ENCODE peak calls at places on chromosomes 1 and 21, in six cellular contexts. One of them, this sample, is unnamed.

GRCh38 chr1:226723640-226724532 is 15.2 kb downstream of the ITPKB start:
- DNase-seq in CD4-positive, alpha-beta T cell: no peak
- DNase-seq in T-helper 9 cell: no peak
- DNase-seq in GM18507: no peak
- DNase-seq in kidney glomerular epithelial cell: no peak
- DNase-seq in Caki2: peak
- DNase-seq in this sample: no peak

GRCh38 chr1:226656601-226657277 is 82.3 kb downstream of the ITPKB start:
- DNase-seq in T-helper 9 cell: no peak
- DNase-seq in CD4-positive, alpha-beta T cell: peak
- DNase-seq in Caki2: no peak
- DNase-seq in kidney glomerular epithelial cell: no peak
- DNase-seq in GM18507: no peak
- DNase-seq in this sample: peak

GRCh38 chr1:156114919-156115513 is 505 bp downstream of the LMNA start:
- DNase-seq in GM18507: no peak
- DNase-seq in CD4-positive, alpha-beta T cell: no peak
- DNase-seq in T-helper 9 cell: peak
- DNase-seq in kidney glomerular epithelial cell: no peak
- DNase-seq in Caki2: peak
- DNase-seq in this sample: no peak

GRCh38 chr1:12184008-12184681 is 17.4 kb downstream of the TNFRSF1B start:
- DNase-seq in CD4-positive, alpha-beta T cell: no peak
- DNase-seq in Caki2: peak
- DNase-seq in T-helper 9 cell: no peak
- DNase-seq in kidney glomerular epithelial cell: peak
- DNase-seq in GM18507: no peak
- DNase-seq in this sample: peak

GRCh38 chr1:64136749-64137568 is 66.5 kb upstream of the UBE2U start:
- DNase-seq in T-helper 9 cell: peak
- DNase-seq in GM18507: peak
- DNase-seq in CD4-positive, alpha-beta T cell: peak
- DNase-seq in kidney glomerular epithelial cell: peak
- DNase-seq in Caki2: peak
- DNase-seq in this sample: peak

GRCh38 chr1:4605158-4605557 is 49.3 kb upstream of the AJAP1 start:
- DNase-seq in GM18507: no peak
- DNase-seq in T-helper 9 cell: no peak
- DNase-seq in Caki2: no peak
- DNase-seq in CD4-positive, alpha-beta T cell: no peak
- DNase-seq in kidney glomerular epithelial cell: peak
- DNase-seq in this sample: no peak

GRCh38 chr21:46594276-46594675 is 10.6 kb downstream of the S100B start:
- DNase-seq in T-helper 9 cell: no peak
- DNase-seq in Caki2: peak
- DNase-seq in GM18507: no peak
- DNase-seq in CD4-positive, alpha-beta T cell: no peak
- DNase-seq in kidney glomerular epithelial cell: no peak
- DNase-seq in this sample: no peak

GRCh38 chr1:22044690-22045420 is 7.7 kb upstream of the CDC42 start:
- DNase-seq in CD4-positive, alpha-beta T cell: no peak
- DNase-seq in Caki2: no peak
- DNase-seq in GM18507: no peak
- DNase-seq in kidney glomerular epithelial cell: peak
- DNase-seq in T-helper 9 cell: no peak
- DNase-seq in this sample: no peak

GRCh38 chr1:243354511-243355153 is 98.8 kb downstream of the SDCCAG8 start:
- DNase-seq in Caki2: no peak
- DNase-seq in kidney glomerular epithelial cell: peak
- DNase-seq in GM18507: no peak
- DNase-seq in CD4-positive, alpha-beta T cell: no peak
- DNase-seq in T-helper 9 cell: no peak
- DNase-seq in this sample: no peak

GRCh38 chr1:2229921-2230700 is 2.0 kb downstream of the SKI start:
- DNase-seq in Caki2: no peak
- DNase-seq in CD4-positive, alpha-beta T cell: no peak
- DNase-seq in T-helper 9 cell: no peak
- DNase-seq in GM18507: no peak
- DNase-seq in kidney glomerular epithelial cell: no peak
- DNase-seq in this sample: peak

GRCh38 chr1:179311149-179311700 is 17.6 kb downstream of the SOAT1 start:
- DNase-seq in Caki2: no peak
- DNase-seq in T-helper 9 cell: no peak
- DNase-seq in kidney glomerular epithelial cell: no peak
- DNase-seq in CD4-positive, alpha-beta T cell: no peak
- DNase-seq in GM18507: no peak
- DNase-seq in this sample: no peak

GRCh38 chr1:111506561-111506960 is 3.1 kb upstream of the ADORA3 start:
- DNase-seq in CD4-positive, alpha-beta T cell: no peak
- DNase-seq in Caki2: no peak
- DNase-seq in GM18507: no peak
- DNase-seq in kidney glomerular epithelial cell: no peak
- DNase-seq in T-helper 9 cell: no peak
- DNase-seq in this sample: no peak

GRCh38 chr1:109642610-109643009 is 13.3 kb upstream of the GSTM4 start:
- DNase-seq in Caki2: no peak
- DNase-seq in CD4-positive, alpha-beta T cell: no peak
- DNase-seq in T-helper 9 cell: no peak
- DNase-seq in kidney glomerular epithelial cell: no peak
- DNase-seq in GM18507: no peak
- DNase-seq in this sample: no peak

GRCh38 chr1:55215194-55216021 is at the start of gene USP24:
- DNase-seq in GM18507: peak
- DNase-seq in T-helper 9 cell: peak
- DNase-seq in kidney glomerular epithelial cell: peak
- DNase-seq in CD4-positive, alpha-beta T cell: peak
- DNase-seq in Caki2: peak
- DNase-seq in this sample: peak

GRCh38 chr1:3457910-3458621 is 3.6 kb downstream of the ARHGEF16 start:
- DNase-seq in Caki2: no peak
- DNase-seq in T-helper 9 cell: no peak
- DNase-seq in kidney glomerular epithelial cell: no peak
- DNase-seq in GM18507: no peak
- DNase-seq in CD4-positive, alpha-beta T cell: no peak
- DNase-seq in this sample: peak

GRCh38 chr1:29686012-29686930 is 449.9 kb downstream of the PTPRU start:
- DNase-seq in Caki2: no peak
- DNase-seq in CD4-positive, alpha-beta T cell: no peak
- DNase-seq in GM18507: no peak
- DNase-seq in T-helper 9 cell: no peak
- DNase-seq in kidney glomerular epithelial cell: no peak
- DNase-seq in this sample: no peak

GRCh38 chr1:9317591-9318331 is 25.1 kb downstream of the SPSB1 start:
- DNase-seq in GM18507: no peak
- DNase-seq in CD4-positive, alpha-beta T cell: no peak
- DNase-seq in T-helper 9 cell: no peak
- DNase-seq in Caki2: no peak
- DNase-seq in kidney glomerular epithelial cell: no peak
- DNase-seq in this sample: no peak

GRCh38 chr1:161117681-161118581 is at the start of the genes NIT1 and PFDN2:
- DNase-seq in Caki2: peak
- DNase-seq in GM18507: peak
- DNase-seq in kidney glomerular epithelial cell: peak
- DNase-seq in CD4-positive, alpha-beta T cell: peak
- DNase-seq in T-helper 9 cell: peak
- DNase-seq in this sample: peak

GRCh38 chr1:243930822-243931671 is 81.0 kb upstream of the AKT3 start:
- DNase-seq in GM18507: no peak
- DNase-seq in kidney glomerular epithelial cell: no peak
- DNase-seq in T-helper 9 cell: no peak
- DNase-seq in CD4-positive, alpha-beta T cell: no peak
- DNase-seq in Caki2: no peak
- DNase-seq in this sample: no peak

GRCh38 chr1:229888157-229888556 is 178.9 kb upstream of the GALNT2 start:
- DNase-seq in T-helper 9 cell: no peak
- DNase-seq in CD4-positive, alpha-beta T cell: no peak
- DNase-seq in Caki2: no peak
- DNase-seq in GM18507: no peak
- DNase-seq in kidney glomerular epithelial cell: no peak
- DNase-seq in this sample: no peak

GRCh38 chr1:101205457-101205856 is 31.4 kb upstream of the S1PR1 start:
- DNase-seq in kidney glomerular epithelial cell: no peak
- DNase-seq in Caki2: no peak
- DNase-seq in GM18507: no peak
- DNase-seq in CD4-positive, alpha-beta T cell: no peak
- DNase-seq in T-helper 9 cell: no peak
- DNase-seq in this sample: no peak

GRCh38 chr21:23968722-23969647 is 1638.3 kb downstream of the MRPL39 start:
- DNase-seq in CD4-positive, alpha-beta T cell: peak
- DNase-seq in GM18507: no peak
- DNase-seq in kidney glomerular epithelial cell: peak
- DNase-seq in T-helper 9 cell: peak
- DNase-seq in Caki2: peak
- DNase-seq in this sample: peak

GRCh38 chr1:46437723-46438122 is 43.6 kb downstream of the FAAH start:
- DNase-seq in GM18507: no peak
- DNase-seq in kidney glomerular epithelial cell: no peak
- DNase-seq in T-helper 9 cell: no peak
- DNase-seq in CD4-positive, alpha-beta T cell: no peak
- DNase-seq in Caki2: no peak
- DNase-seq in this sample: no peak

GRCh38 chr1:51898090-51898734 is 19.7 kb upstream of the NRDC start:
- DNase-seq in GM18507: no peak
- DNase-seq in kidney glomerular epithelial cell: peak
- DNase-seq in T-helper 9 cell: no peak
- DNase-seq in Caki2: peak
- DNase-seq in CD4-positive, alpha-beta T cell: no peak
- DNase-seq in this sample: no peak

GRCh38 chr1:165577707-165578106 is 33.9 kb downstream of the LRRC52 start:
- DNase-seq in Caki2: no peak
- DNase-seq in kidney glomerular epithelial cell: no peak
- DNase-seq in GM18507: no peak
- DNase-seq in CD4-positive, alpha-beta T cell: no peak
- DNase-seq in T-helper 9 cell: no peak
- DNase-seq in this sample: no peak

GRCh38 chr1:40107290-40107959 is 10.4 kb upstream of the PPT1 start:
- DNase-seq in kidney glomerular epithelial cell: no peak
- DNase-seq in Caki2: no peak
- DNase-seq in T-helper 9 cell: no peak
- DNase-seq in CD4-positive, alpha-beta T cell: no peak
- DNase-seq in GM18507: no peak
- DNase-seq in this sample: no peak

GRCh38 chr1:82161651-82162238 is 361.0 kb downstream of the ADGRL2 start:
- DNase-seq in GM18507: no peak
- DNase-seq in T-helper 9 cell: no peak
- DNase-seq in kidney glomerular epithelial cell: peak
- DNase-seq in Caki2: peak
- DNase-seq in CD4-positive, alpha-beta T cell: no peak
- DNase-seq in this sample: peak

GRCh38 chr1:17881761-17882160 is 126.6 kb downstream of the ACTL8 start:
- DNase-seq in kidney glomerular epithelial cell: no peak
- DNase-seq in GM18507: no peak
- DNase-seq in Caki2: no peak
- DNase-seq in T-helper 9 cell: no peak
- DNase-seq in CD4-positive, alpha-beta T cell: no peak
- DNase-seq in this sample: no peak

GRCh38 chr1:160167580-160167979 is 16.2 kb downstream of the ATP1A4 start:
- DNase-seq in T-helper 9 cell: no peak
- DNase-seq in Caki2: no peak
- DNase-seq in GM18507: no peak
- DNase-seq in kidney glomerular epithelial cell: no peak
- DNase-seq in CD4-positive, alpha-beta T cell: no peak
- DNase-seq in this sample: no peak

GRCh38 chr1:205187420-205187819 is 24.1 kb downstream of the DSTYK start:
- DNase-seq in GM18507: no peak
- DNase-seq in Caki2: no peak
- DNase-seq in T-helper 9 cell: no peak
- DNase-seq in CD4-positive, alpha-beta T cell: no peak
- DNase-seq in kidney glomerular epithelial cell: no peak
- DNase-seq in this sample: no peak

GRCh38 chr1:223748405-223748772 is 36.0 kb downstream of the CAPN2 start:
- DNase-seq in GM18507: no peak
- DNase-seq in kidney glomerular epithelial cell: peak
- DNase-seq in Caki2: no peak
- DNase-seq in T-helper 9 cell: no peak
- DNase-seq in CD4-positive, alpha-beta T cell: no peak
- DNase-seq in this sample: no peak

GRCh38 chr1:219833214-219833816 is 95.0 kb downstream of the SLC30A10 start:
- DNase-seq in CD4-positive, alpha-beta T cell: no peak
- DNase-seq in T-helper 9 cell: no peak
- DNase-seq in GM18507: no peak
- DNase-seq in Caki2: no peak
- DNase-seq in kidney glomerular epithelial cell: no peak
- DNase-seq in this sample: no peak

GRCh38 chr1:212920895-212921294 is 29.4 kb upstream of the VASH2 start:
- DNase-seq in CD4-positive, alpha-beta T cell: no peak
- DNase-seq in Caki2: no peak
- DNase-seq in GM18507: no peak
- DNase-seq in T-helper 9 cell: no peak
- DNase-seq in kidney glomerular epithelial cell: no peak
- DNase-seq in this sample: no peak

GRCh38 chr1:116273042-116273783 is 99.8 kb upstream of the ATP1A1 start:
- DNase-seq in Caki2: no peak
- DNase-seq in kidney glomerular epithelial cell: no peak
- DNase-seq in CD4-positive, alpha-beta T cell: no peak
- DNase-seq in GM18507: no peak
- DNase-seq in T-helper 9 cell: no peak
- DNase-seq in this sample: no peak

GRCh38 chr1:34164510-34165381 is at the start of gene CSMD2:
- DNase-seq in GM18507: no peak
- DNase-seq in CD4-positive, alpha-beta T cell: no peak
- DNase-seq in kidney glomerular epithelial cell: no peak
- DNase-seq in T-helper 9 cell: no peak
- DNase-seq in Caki2: no peak
- DNase-seq in this sample: no peak

GRCh38 chr1:226798427-226799411 is 59.6 kb upstream of the ITPKB start:
- DNase-seq in Caki2: no peak
- DNase-seq in kidney glomerular epithelial cell: no peak
- DNase-seq in CD4-positive, alpha-beta T cell: peak
- DNase-seq in GM18507: peak
- DNase-seq in T-helper 9 cell: peak
- DNase-seq in this sample: no peak

GRCh38 chr1:24384251-24385090 is 29.1 kb downstream of the STPG1 start:
- DNase-seq in GM18507: peak
- DNase-seq in kidney glomerular epithelial cell: peak
- DNase-seq in T-helper 9 cell: no peak
- DNase-seq in Caki2: peak
- DNase-seq in CD4-positive, alpha-beta T cell: no peak
- DNase-seq in this sample: peak

GRCh38 chr1:236670060-236670459 is 16.2 kb upstream of the ACTN2 start:
- DNase-seq in CD4-positive, alpha-beta T cell: no peak
- DNase-seq in T-helper 9 cell: no peak
- DNase-seq in GM18507: no peak
- DNase-seq in Caki2: no peak
- DNase-seq in kidney glomerular epithelial cell: no peak
- DNase-seq in this sample: no peak

GRCh38 chr1:84855168-84855567 is 37.8 kb downstream of the LPAR3 start:
- DNase-seq in GM18507: no peak
- DNase-seq in T-helper 9 cell: no peak
- DNase-seq in kidney glomerular epithelial cell: no peak
- DNase-seq in Caki2: no peak
- DNase-seq in CD4-positive, alpha-beta T cell: no peak
- DNase-seq in this sample: no peak